ENCODE peak calls at places on chromosome 9, in eight cellular contexts. A is AG04450, T is heart right ventricle, X is right lobe of liver, S is A549, H is transverse colon, Y is fibroblast of lung, V is keratinocyte. Z is an unnamed sample.

GRCh38 chr9:90102292-90102901 is 497.6 kb downstream of the GADD45G start:
- DNase-seq in A (peak), H (peak), V (peak), S (peak), Y (peak), T (peak), X (peak), Z (peak)

GRCh38 chr9:80699551-80699998 is 989.8 kb downstream of the TLE1 start:
- DNase-seq in S (no peak), V (peak), A (peak), X (no peak), Y (peak), T (no peak), H (no peak), Z (no peak)

GRCh38 chr9:18996191-18996590 is 36.8 kb downstream of the SAXO1 start:
- DNase-seq in A (no peak), H (no peak), Y (no peak), T (no peak), X (no peak), S (no peak), V (no peak), Z (no peak)

GRCh38 chr9:32524558-32525461 is 1.2 kb downstream of the RIGI start:
- DNase-seq in A (no peak), T (no peak), V (no peak), Y (peak), H (no peak), S (no peak), X (no peak), Z (no peak)

GRCh38 chr9:137953683-137954438 is 76.3 kb downstream of the CACNA1B start:
- DNase-seq in T (no peak), X (no peak), H (no peak), A (no peak), Y (no peak), S (no peak), V (no peak), Z (no peak)

GRCh38 chr9:131892890-131893289 is 153.0 kb upstream of the RAPGEF1 start:
- DNase-seq in S (no peak), X (no peak), T (no peak), V (no peak), Y (no peak), A (no peak), H (no peak), Z (no peak)

GRCh38 chr9:120937596-120937995 is 11.0 kb upstream of the TRAF1 start:
- DNase-seq in H (no peak), A (no peak), S (no peak), X (no peak), T (no peak), Y (peak), V (no peak), Z (no peak)

GRCh38 chr9:89489548-89490527 is 8.1 kb downstream of the SEMA4D start:
- DNase-seq in S (no peak), V (no peak), Y (no peak), X (no peak), H (no peak), T (no peak), A (no peak), Z (no peak)

GRCh38 chr9:98158071-98158791 is 34.2 kb downstream of the CORO2A start:
- DNase-seq in T (no peak), Y (no peak), S (peak), V (no peak), H (peak), X (peak), A (no peak), Z (no peak)

GRCh38 chr9:69460002-69460401 is 135.0 kb downstream of the ENTREP1 start:
- DNase-seq in Y (no peak), A (no peak), T (no peak), H (no peak), X (no peak), V (no peak), S (no peak), Z (no peak)

GRCh38 chr9:133237271-133237731 is 28.3 kb upstream of the OBP2B start:
- DNase-seq in A (no peak), V (no peak), S (no peak), H (no peak), X (no peak), Y (peak), T (no peak), Z (no peak)

GRCh38 chr9:121350993-121351561 is 19.0 kb downstream of the STOM start:
- DNase-seq in Y (peak), T (peak), V (no peak), S (no peak), X (peak), H (peak), A (peak), Z (no peak)

GRCh38 chr9:12748954-12749353 is 25.9 kb upstream of the LURAP1L start:
- DNase-seq in X (no peak), A (no peak), H (no peak), Y (no peak), V (no peak), S (no peak), T (no peak), Z (no peak)

GRCh38 chr9:27529316-27530278 is at the start of gene MOB3B:
- DNase-seq in X (peak), Y (peak), S (peak), T (peak), A (peak), V (no peak), H (peak), Z (peak)

GRCh38 chr9:20558609-20559016 is 63.7 kb downstream of the MLLT3 start:
- DNase-seq in T (no peak), S (peak), A (peak), V (peak), X (no peak), H (no peak), Y (peak), Z (no peak)

GRCh38 chr9:90069107-90069506 is 464.3 kb downstream of the GADD45G start:
- DNase-seq in V (no peak), T (no peak), H (no peak), X (no peak), A (no peak), Y (no peak), S (no peak), Z (no peak)

GRCh38 chr9:6852243-6852963 is 94.6 kb downstream of the KDM4C start:
- DNase-seq in H (no peak), X (no peak), S (peak), Y (peak), A (no peak), T (no peak), V (no peak), Z (no peak)

GRCh38 chr9:34154052-34154451 is 24.8 kb upstream of the UBAP1 start:
- DNase-seq in S (no peak), V (no peak), Y (no peak), X (no peak), H (no peak), A (no peak), T (no peak), Z (no peak)

GRCh38 chr9:34157898-34158297 is 20.9 kb upstream of the UBAP1 start:
- DNase-seq in H (no peak), Y (no peak), X (no peak), T (no peak), A (no peak), V (no peak), S (no peak), Z (no peak)

GRCh38 chr9:34157308-34157707 is 21.5 kb upstream of the UBAP1 start:
- DNase-seq in T (no peak), H (no peak), Y (no peak), V (no peak), S (no peak), A (no peak), X (no peak), Z (no peak)

GRCh38 chr9:34163439-34163838 is 15.4 kb upstream of the UBAP1 start:
- DNase-seq in A (no peak), S (peak), T (no peak), H (no peak), X (no peak), Y (peak), V (no peak), Z (no peak)

GRCh38 chr9:34158362-34158869 is 20.4 kb upstream of the UBAP1 start:
- DNase-seq in A (peak), Y (peak), H (peak), S (peak), V (peak), X (no peak), T (no peak), Z (no peak)
- TF ChIP-seq CTCF in A (no peak), Y (no peak), H (no peak), S (no peak), V (no peak), X (no peak), T (no peak), Z (no peak)

DNA sequence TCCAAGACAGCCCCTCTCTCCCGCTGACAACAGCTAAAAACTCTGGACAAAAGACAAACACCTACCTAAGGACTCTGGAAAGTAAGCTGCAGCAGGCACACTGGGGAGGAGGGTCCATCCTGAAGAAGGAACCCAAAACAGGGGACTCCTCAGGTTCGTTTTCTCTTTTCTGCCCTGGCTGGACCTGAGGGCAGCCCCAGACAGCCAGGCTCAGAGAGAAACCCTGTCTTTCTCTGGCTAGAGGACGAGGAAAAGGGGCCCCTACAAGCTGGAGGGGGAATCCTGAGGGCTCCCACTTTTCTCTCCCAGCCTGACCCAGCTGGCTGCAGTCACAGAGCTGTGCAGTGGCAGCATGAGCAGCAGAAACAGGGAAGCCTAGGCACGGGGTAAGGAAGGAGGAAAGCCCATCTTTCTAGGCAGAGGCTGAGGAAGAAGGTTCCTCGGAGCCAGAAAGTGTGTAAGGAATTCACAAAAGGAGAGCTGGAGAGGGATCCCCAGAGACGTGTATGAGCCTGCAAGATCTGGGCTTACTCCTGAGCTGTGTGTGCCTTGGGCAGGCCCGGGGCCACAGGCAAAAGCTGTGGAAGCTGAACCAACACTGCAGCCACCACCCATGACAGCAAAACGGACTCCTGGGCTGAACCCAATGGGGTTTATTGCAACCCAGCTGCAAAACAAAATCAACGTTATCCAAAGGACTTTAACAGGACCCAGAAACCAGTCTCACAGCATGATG is 16.3 kb downstream of the CAMSAP1 start:
- DNase-seq in A (no peak), H (no peak), T (no peak), Y (no peak), V (no peak), S (no peak), X (no peak), Z (no peak)
- H3K27ac ChIP-seq in A (no peak), H (no peak), T (no peak), Y (no peak), V (peak), S (no peak), X (no peak), Z (no peak)

GRCh38 chr9:38707885-38708640 is 11.9 kb downstream of the FAM240B start:
- DNase-seq in T (no peak), X (no peak), S (no peak), Y (no peak), V (no peak), A (no peak), H (no peak), Z (no peak)
- TF ChIP-seq CTCF in T (no peak), X (no peak), S (peak), Y (no peak), V (peak), A (no peak), H (peak), Z (no peak)

GRCh38 chr9:136690841-136691261 is 3.6 kb upstream of the AGPAT2 start:
- DNase-seq in A (no peak), T (peak), V (no peak), Y (no peak), S (no peak), H (no peak), X (peak), Z (no peak)
- H3K27ac ChIP-seq in A (no peak), T (peak), V (no peak), Y (no peak), S (peak), H (no peak), X (peak), Z (no peak)

GRCh38 chr9:95025213-95026170 is 292.0 kb downstream of the FANCC start:
- DNase-seq in X (peak), H (peak), Y (peak), S (no peak), T (peak), A (peak), V (no peak), Z (no peak)
- TF ChIP-seq CTCF in X (peak), H (peak), Y (peak), S (no peak), T (peak), A (peak), V (peak), Z (no peak)

GRCh38 chr9:128550226-128550625 is 2.2 kb upstream of the SPTAN1 start:
- DNase-seq in S (no peak), A (no peak), V (no peak), X (no peak), T (no peak), H (no peak), Y (peak), Z (no peak)
- H3K27ac ChIP-seq in S (peak), A (peak), V (no peak), X (no peak), T (peak), H (peak), Y (peak), Z (peak)

Z was measured in CD4-positive, alpha-beta T cell.